ENCODE peak calls at places on chromosomes 4 and X, in four cellular contexts. K is HepG2, V is WTC11, M is K562. H is an unnamed sample.

GRCh38 chr4:170138580-170139194 is 48.9 kb upstream of the AADAT start:
- DNase-seq in K (peak), V (peak), M (peak), H (peak)

GRCh38 chr4:109164011-109164410 is 138.4 kb downstream of the COL25A1 start:
- DNase-seq in K (peak), V (no peak), M (no peak), H (no peak)

GRCh38 chr4:153212755-153213154 is 8.5 kb downstream of the TRIM2 start:
- DNase-seq in K (no peak), V (no peak), M (no peak), H (no peak)

GRCh38 chrX:12149670-12150407 is 11.6 kb downstream of the FRMPD4 start:
- DNase-seq in K (no peak), V (no peak), M (no peak), H (no peak)

GRCh38 chr4:25786497-25787065 is 76.2 kb downstream of the SEL1L3 start:
- DNase-seq in K (no peak), V (no peak), M (no peak), H (no peak)

GRCh38 chr4:54228563-54229501 is at the start of gene PDGFRA:
- DNase-seq in K (no peak), V (peak), M (no peak), H (no peak)

GRCh38 chrX:85493821-85494220 is 114.4 kb upstream of the POF1B start:
- DNase-seq in K (no peak), V (no peak), M (no peak), H (no peak)

GRCh38 chr4:126264839-126265238 is 950.1 kb downstream of the FAT4 start:
- DNase-seq in K (no peak), V (no peak), M (no peak), H (no peak)

GRCh38 chr4:20960291-20960690 is 260.0 kb downstream of the PACRGL start:
- DNase-seq in K (no peak), V (no peak), M (no peak), H (no peak)

GRCh38 chr4:23733911-23734458 is 155.9 kb downstream of the PPARGC1A start:
- DNase-seq in K (no peak), V (no peak), M (no peak), H (no peak)

GRCh38 chr4:127446309-127446708 is 186.4 kb upstream of the INTU start:
- DNase-seq in K (no peak), V (no peak), M (no peak), H (no peak)

GRCh38 chrX:10749113-10749512 is 128.7 kb upstream of the MID1 start:
- DNase-seq in K (no peak), V (no peak), M (no peak), H (no peak)

GRCh38 chr4:6134612-6135220 is 65.6 kb downstream of the JAKMIP1 start:
- DNase-seq in K (peak), V (no peak), M (peak), H (no peak)

GRCh38 chr4:2796261-2797187 is 3.6 kb downstream of the SH3BP2 start:
- DNase-seq in K (no peak), V (no peak), M (no peak), H (no peak)

GRCh38 chrX:96435636-96436035 is 249.0 kb upstream of the DIAPH2 start:
- DNase-seq in K (no peak), V (no peak), M (no peak), H (no peak)

GRCh38 chrX:96433409-96434122 is 251.1 kb upstream of the DIAPH2 start:
- DNase-seq in K (no peak), V (no peak), M (no peak), H (no peak)

GRCh38 chrX:96430756-96431455 is 253.7 kb upstream of the DIAPH2 start:
- DNase-seq in K (no peak), V (no peak), M (no peak), H (no peak)

GRCh38 chrX:96436105-96436504 is 248.5 kb upstream of the DIAPH2 start:
- DNase-seq in K (no peak), V (no peak), M (no peak), H (no peak)

DNA sequence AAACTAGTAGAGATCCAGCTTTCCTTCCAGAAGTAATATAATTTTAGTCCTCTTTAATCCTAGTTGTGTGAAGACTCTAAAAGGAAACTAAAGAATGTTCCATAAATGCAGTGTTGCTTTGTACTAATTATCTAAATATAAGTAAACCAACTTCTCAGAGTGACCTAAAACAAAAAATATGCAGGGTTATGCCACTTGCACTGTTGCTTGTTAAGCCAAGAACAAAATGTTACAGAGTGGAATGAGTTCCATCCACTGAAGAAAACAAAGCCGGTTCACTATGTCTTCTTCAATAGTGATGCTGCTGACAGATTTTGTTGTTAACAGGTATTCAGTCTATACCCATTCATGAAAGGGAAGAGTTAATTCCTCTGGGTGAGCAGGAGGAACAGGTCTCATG is 252.0 kb upstream of the DIAPH2 start:
- DNase-seq in K (no peak), V (no peak), M (no peak), H (no peak)
- TF ChIP-seq SP1 in K (no peak), V (no peak), M (no peak), H (no peak)

GRCh38 chrX:45845142-45845541 is 644.5 kb upstream of the DIPK2B start:
- DNase-seq in K (no peak), V (no peak), M (no peak), H (no peak)

GRCh38 chrX:45843518-45843917 is 642.8 kb upstream of the DIPK2B start:
- DNase-seq in K (no peak), V (no peak), M (no peak), H (no peak)

GRCh38 chrX:45840411-45840950 is 639.8 kb upstream of the DIPK2B start:
- DNase-seq in K (no peak), V (no peak), M (no peak), H (no peak)

GRCh38 chrX:45842916-45843315 is 642.2 kb upstream of the DIPK2B start:
- DNase-seq in K (no peak), V (no peak), M (no peak), H (no peak)

GRCh38 chrX:45842207-45842900 is 641.7 kb upstream of the DIPK2B start:
- DNase-seq in K (no peak), V (no peak), M (no peak), H (no peak)
- TF ChIP-seq ELF4 in K (no peak), V (no peak), M (no peak), H (no peak)

DNA sequence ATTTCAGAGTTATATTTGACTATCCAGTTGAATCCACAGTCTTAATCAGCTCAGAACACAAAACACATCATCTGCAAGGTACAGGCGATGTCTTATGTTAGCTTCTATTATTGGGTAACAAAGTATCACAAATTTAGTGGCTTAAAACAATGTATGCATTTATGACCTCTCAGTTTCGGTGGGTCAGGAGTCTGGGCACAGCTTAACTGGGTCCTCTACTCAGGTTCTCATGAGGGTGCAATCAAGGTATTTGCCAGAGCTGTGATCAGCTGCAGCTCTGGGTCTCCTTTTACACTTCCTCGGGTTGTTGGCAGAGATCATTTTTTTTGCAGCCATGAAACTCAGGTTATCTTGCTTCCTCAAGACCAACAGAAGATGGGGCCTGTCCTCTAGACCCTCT is 498.9 kb downstream of the IDS start:
- DNase-seq in K (no peak), V (no peak), M (no peak), H (no peak)
- TF ChIP-seq SP1 in K (no peak), V (no peak), M (no peak), H (no peak)

GRCh38 chr4:158826882-158827281 is 58.1 kb downstream of the FNIP2 start:
- DNase-seq in K (peak), V (no peak), M (no peak), H (no peak)
- TF ChIP-seq ELF4 in K (peak), V (no peak), M (no peak), H (no peak)

GRCh38 chr4:86847576-86847975 is 1.6 kb downstream of the SLC10A6 start:
- DNase-seq in K (no peak), V (no peak), M (no peak), H (no peak)
- TF ChIP-seq SP1 in K (no peak), V (no peak), M (no peak), H (no peak)

GRCh38 chr4:183633476-183634058 is 25.4 kb downstream of the RWDD4 start:
- DNase-seq in K (no peak), V (no peak), M (no peak), H (no peak)
- TF ChIP-seq ELF4 in K (no peak), V (no peak), M (no peak), H (no peak)

GRCh38 chr4:52701207-52701606 is 42.1 kb upstream of the USP46 start:
- DNase-seq in K (no peak), V (no peak), M (no peak), H (no peak)
- TF ChIP-seq SP1 in K (no peak), V (no peak), M (no peak), H (no peak)

GRCh38 chr4:84401669-84402068 is 97.4 kb downstream of the NKX6-1 start:
- DNase-seq in K (no peak), V (no peak), M (no peak), H (no peak)
- TF ChIP-seq ELF4 in K (no peak), V (no peak), M (no peak), H (no peak)

DNA sequence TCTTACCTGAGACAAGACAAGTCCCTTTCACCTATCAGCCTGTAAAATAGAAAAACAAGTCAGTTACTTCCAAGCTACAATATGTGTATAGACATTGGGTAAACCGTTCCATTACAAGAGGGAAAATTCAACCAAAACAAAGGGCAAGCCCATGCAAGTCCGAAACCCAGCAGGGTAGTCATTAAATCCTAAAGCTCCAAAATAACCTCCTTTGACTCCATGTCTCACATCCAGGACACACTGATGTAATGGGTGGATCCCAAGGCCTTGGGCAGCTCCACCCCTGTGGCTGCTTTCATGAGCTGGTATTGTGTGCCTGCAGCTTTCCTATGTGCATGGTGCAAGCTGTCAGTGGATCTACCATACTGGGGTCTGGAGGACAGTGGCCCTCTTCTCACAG is 14.7 kb upstream of the FAM47B start:
- DNase-seq in K (no peak), V (no peak), M (no peak), H (no peak)
- TF ChIP-seq SP1 in K (no peak), V (no peak), M (no peak), H (no peak)